ENCODE peak calls at places on chromosomes 3 and 15, in ten cellular contexts. B is neural progenitor cell; K is heart left ventricle; I is upper lobe of right lung; W is naive thymus-derived CD4-positive, alpha-beta T cell; G is adrenal gland; E is pancreas; D is stomach; Q is A549; P is MM.1S. Z is an unnamed sample. For H3K9me3 and H3K4me1, the result is how much of the 10 kb centered on the place peaks cover.

GRCh38 chr15:77824361-77824985 is 191.8 kb upstream of the LINGO1 start:
- DNase-seq in G (no peak), P (no peak), Q (no peak), D (no peak), K (no peak), B (no peak), E (no peak), W (no peak), I (peak), Z (peak)

GRCh38 chr15:98504998-98505397 is 143.3 kb upstream of the IGF1R start:
- DNase-seq in K (no peak), I (no peak), D (no peak), E (no peak), G (no peak), P (no peak), W (no peak), Q (no peak), B (no peak), Z (peak)

GRCh38 chr15:85408270-85408746 is 27.9 kb downstream of the AKAP13 start:
- DNase-seq in P (peak), G (no peak), E (no peak), D (no peak), B (no peak), I (no peak), W (no peak), Q (no peak), K (no peak), Z (no peak)

GRCh38 chr3:171135536-171135935 is 109.0 kb upstream of the SLC2A2 start:
- DNase-seq in P (no peak), D (no peak), G (no peak), E (no peak), I (no peak), B (no peak), W (no peak), Q (no peak), K (no peak), Z (no peak)

GRCh38 chr15:85598718-85599398 is 195.9 kb downstream of the KLHL25 start:
- DNase-seq in D (no peak), B (peak), P (no peak), G (no peak), W (no peak), Q (no peak), K (no peak), E (no peak), I (no peak), Z (no peak)

GRCh38 chr3:142366434-142366833 is 81.4 kb downstream of the XRN1 start:
- DNase-seq in G (no peak), I (no peak), Q (peak), B (no peak), K (no peak), P (no peak), E (no peak), W (no peak), D (no peak), Z (no peak)

GRCh38 chr3:46085421-46086082 is 58.3 kb upstream of the XCR1 start:
- DNase-seq in E (no peak), P (peak), B (no peak), Q (no peak), I (no peak), K (no peak), D (no peak), W (no peak), G (no peak), Z (no peak)

GRCh38 chr3:114608293-114608692 is 314.5 kb downstream of the TIGIT start:
- DNase-seq in K (no peak), P (no peak), D (no peak), W (no peak), E (no peak), I (no peak), B (no peak), Q (no peak), G (no peak), Z (no peak)

GRCh38 chr3:48560648-48561018 is 2.9 kb downstream of the UCN2 start:
- DNase-seq in Q (no peak), W (no peak), I (no peak), B (no peak), P (no peak), D (no peak), E (no peak), K (peak), G (no peak), Z (peak)

GRCh38 chr3:63492464-63492863 is 160.0 kb upstream of the SNTN start:
- DNase-seq in W (no peak), B (peak), I (no peak), D (no peak), K (no peak), E (no peak), G (no peak), P (no peak), Q (no peak), Z (no peak)

GRCh38 chr15:31268108-31268501 is 58.5 kb upstream of the KLF13 start:
- DNase-seq in P (no peak), D (peak), K (peak), Q (no peak), W (no peak), I (peak), G (peak), E (no peak), B (no peak), Z (no peak)

GRCh38 chr3:150236683-150237082 is 171.4 kb upstream of the TSC22D2 start:
- DNase-seq in Q (no peak), P (no peak), W (no peak), D (no peak), E (no peak), G (no peak), I (no peak), B (no peak), K (no peak), Z (no peak)

GRCh38 chr3:32018723-32019564 is 37.4 kb downstream of the ZNF860 start:
- DNase-seq in P (peak), D (no peak), I (no peak), K (no peak), E (no peak), W (peak), G (no peak), B (peak), Q (peak), Z (no peak)

GRCh38 chr15:68028808-68029207 is 25.3 kb upstream of the PIAS1 start:
- DNase-seq in B (no peak), D (no peak), E (no peak), K (no peak), Q (no peak), I (no peak), W (no peak), P (no peak), G (no peak), Z (no peak)

GRCh38 chr3:11565492-11565891 is 78.2 kb downstream of the VGLL4 start:
- DNase-seq in I (no peak), K (no peak), E (no peak), D (no peak), W (no peak), G (no peak), P (no peak), B (no peak), Q (no peak), Z (no peak)

GRCh38 chr15:56202737-56203136 is 40.9 kb downstream of the RFX7 start:
- DNase-seq in E (no peak), D (no peak), G (no peak), K (no peak), P (no peak), Q (no peak), B (no peak), W (no peak), I (no peak), Z (no peak)

GRCh38 chr3:30161370-30161769 is 445.0 kb upstream of the TGFBR2 start:
- DNase-seq in D (no peak), E (no peak), Q (no peak), I (no peak), K (peak), W (no peak), P (no peak), G (peak), B (no peak), Z (no peak)

GRCh38 chr3:58692484-58692883 is 25.9 kb upstream of the FAM3D start:
- DNase-seq in I (no peak), Q (no peak), B (no peak), K (no peak), P (no peak), G (no peak), W (no peak), D (no peak), E (no peak), Z (no peak)

GRCh38 chr3:58693929-58694850 is 27.6 kb upstream of the FAM3D start:
- DNase-seq in W (no peak), Q (no peak), E (no peak), I (no peak), K (no peak), B (no peak), G (no peak), P (no peak), D (no peak), Z (no peak)

GRCh38 chr3:58688563-58688962 is 22.0 kb upstream of the FAM3D start:
- DNase-seq in Q (no peak), E (no peak), I (no peak), W (no peak), B (no peak), G (no peak), K (no peak), P (no peak), D (no peak), Z (no peak)

GRCh38 chr3:58690490-58690889 is 23.9 kb upstream of the FAM3D start:
- DNase-seq in E (no peak), P (no peak), W (no peak), D (no peak), B (no peak), K (no peak), G (no peak), Q (no peak), I (no peak), Z (no peak)

DNA sequence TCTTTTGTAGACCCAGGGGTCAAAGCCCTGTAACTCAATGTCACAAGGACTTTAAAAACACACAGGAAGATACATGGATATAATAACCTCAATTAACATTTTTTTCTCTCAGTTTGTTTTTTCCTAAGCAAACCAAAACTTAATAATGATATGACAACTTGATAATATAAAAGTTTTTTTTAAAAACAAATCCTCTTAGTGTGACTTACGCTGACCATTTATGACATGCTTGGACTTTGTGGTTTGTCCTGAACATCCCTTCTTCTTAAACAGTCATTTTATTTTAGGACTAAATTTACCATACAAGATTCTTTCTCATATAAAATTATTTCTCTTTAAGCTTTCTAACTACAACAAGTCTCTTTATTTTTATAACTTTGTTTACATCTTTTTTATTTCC is 25.4 kb upstream of the FAM3D start:
- DNase-seq in W (no peak), E (no peak), B (peak), K (no peak), Q (no peak), I (no peak), G (no peak), P (no peak), D (no peak), Z (no peak)
- H3K9me3 ChIP-seq in W (under half), E (under half), B (under half), K (under half), Q (under half), I (under half), G (under half), P (under half), D (under half), Z (under half)

GRCh38 chr3:195148553-195148952 is 122.4 kb downstream of the XXYLT1 start:
- DNase-seq in D (no peak), K (no peak), I (no peak), Q (no peak), G (no peak), W (no peak), B (no peak), P (no peak), E (no peak), Z (no peak)
- H3K4me1 ChIP-seq in D (half or more), K (under half), I (half or more), Q (under half), G (under half), W (under half), B (under half), P (under half), E (under half), Z (under half)

GRCh38 chr15:25171111-25171811 is 216.5 kb downstream of the SNRPN start:
- DNase-seq in I (peak), W (no peak), P (no peak), E (no peak), B (no peak), Q (no peak), K (no peak), G (peak), D (no peak), Z (peak)
- H3K9me3 ChIP-seq in I (under half), W (under half), P (under half), E (under half), B (under half), Q (under half), K (under half), G (under half), D (half or more), Z (under half)

DNA sequence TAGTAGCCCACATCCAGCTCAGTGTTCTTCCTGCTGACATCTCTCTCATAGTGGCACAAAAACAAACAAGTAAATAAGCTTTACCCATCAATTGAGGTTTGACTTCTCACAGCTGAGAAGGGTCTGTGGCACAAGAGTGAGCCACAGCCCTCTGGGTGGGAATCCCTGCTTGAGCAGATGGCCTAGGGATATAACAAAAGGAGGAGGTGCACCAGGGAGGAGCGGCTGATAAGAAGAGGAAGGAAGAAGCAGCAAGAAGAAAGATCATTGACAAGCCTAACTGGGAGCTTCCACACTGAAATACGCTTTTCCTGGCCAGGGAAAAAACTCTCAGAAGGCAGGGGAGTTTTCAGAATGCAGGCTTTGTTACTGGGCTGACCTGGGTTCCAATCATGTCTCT is 279.8 kb downstream of the UACA start:
- DNase-seq in E (no peak), W (no peak), P (no peak), D (no peak), G (no peak), I (no peak), B (no peak), K (no peak), Q (no peak), Z (no peak)
- H3K4me1 ChIP-seq in E (under half), W (under half), P (under half), D (half or more), G (under half), I (under half), B (under half), K (under half), Q (under half), Z (under half)

DNA sequence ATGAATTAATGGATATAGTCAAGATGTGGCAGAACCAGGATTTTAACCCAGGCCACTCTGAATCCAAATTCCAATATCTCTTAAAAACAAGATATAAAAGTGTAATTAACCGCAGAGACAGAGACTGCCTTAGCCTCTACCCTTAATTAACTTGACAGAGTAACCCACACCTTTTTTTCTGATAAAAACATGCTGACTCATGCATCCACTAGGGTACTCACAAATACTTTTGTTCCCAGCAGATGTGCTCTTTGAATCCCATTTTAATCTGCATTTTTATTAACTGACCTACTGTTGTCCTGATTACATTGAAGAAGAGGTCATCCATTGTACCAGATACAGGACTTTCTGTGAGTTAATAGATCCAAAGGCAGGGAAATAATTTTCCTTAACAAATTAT is 278.3 kb downstream of the CHL1 start:
- DNase-seq in G (no peak), P (no peak), K (no peak), W (no peak), D (no peak), I (no peak), B (no peak), E (no peak), Q (no peak), Z (no peak)
- H3K9me3 ChIP-seq in G (under half), P (under half), K (under half), W (under half), D (under half), I (under half), B (under half), E (under half), Q (under half), Z (under half)

GRCh38 chr3:168089179-168089771 is 6.4 kb downstream of the GOLIM4 start:
- DNase-seq in I (no peak), B (no peak), P (no peak), G (no peak), W (no peak), D (no peak), E (no peak), K (no peak), Q (no peak), Z (no peak)
- H3K4me1 ChIP-seq in I (under half), B (under half), P (half or more), G (under half), W (under half), D (half or more), E (under half), K (under half), Q (half or more), Z (under half)